ENCODE peak calls at places on chromosomes 5 and 9, in four cellular contexts. One of them, this sample, is unnamed.

GRCh38 chr5:168282120-168282519 is 9.3 kb upstream of the WWC1 start:
- DNase-seq in GM12878: no peak
- DNase-seq in K562: no peak
- DNase-seq in HL-60: peak
- DNase-seq in this sample: no peak

GRCh38 chr9:96487949-96488348 is 38.0 kb downstream of the HABP4 start:
- DNase-seq in GM12878: no peak
- DNase-seq in K562: peak
- DNase-seq in HL-60: no peak
- DNase-seq in this sample: no peak

GRCh38 chr5:18487928-18488480 is 853.7 kb downstream of the TAF11L14 start:
- DNase-seq in GM12878: no peak
- DNase-seq in K562: no peak
- DNase-seq in HL-60: no peak
- DNase-seq in this sample: no peak

GRCh38 chr5:173764321-173765029 is 123.7 kb upstream of the CPEB4 start:
- DNase-seq in GM12878: no peak
- DNase-seq in K562: peak
- DNase-seq in HL-60: no peak
- DNase-seq in this sample: no peak

GRCh38 chr9:4662108-4662988 is at the start of gene PLPP6:
- DNase-seq in GM12878: peak
- DNase-seq in K562: peak
- DNase-seq in HL-60: peak
- DNase-seq in this sample: peak

GRCh38 chr5:93583799-93584530 is 943 bp downstream of the NR2F1 start:
- DNase-seq in GM12878: no peak
- DNase-seq in K562: peak
- DNase-seq in HL-60: no peak
- DNase-seq in this sample: no peak

GRCh38 chr5:124330595-124330994 is 415.8 kb downstream of the ZNF608 start:
- DNase-seq in GM12878: no peak
- DNase-seq in K562: no peak
- DNase-seq in HL-60: no peak
- DNase-seq in this sample: no peak

GRCh38 chr9:71746023-71746752 is 22.1 kb downstream of the CEMIP2 start:
- DNase-seq in GM12878: no peak
- DNase-seq in K562: no peak
- DNase-seq in HL-60: no peak
- DNase-seq in this sample: no peak

GRCh38 chr9:15873573-15874177 is 320.8 kb downstream of the CCDC171 start:
- DNase-seq in GM12878: no peak
- DNase-seq in K562: peak
- DNase-seq in HL-60: no peak
- DNase-seq in this sample: no peak

GRCh38 chr9:17315341-17315740 is 180.5 kb downstream of the CNTLN start:
- DNase-seq in GM12878: no peak
- DNase-seq in K562: no peak
- DNase-seq in HL-60: no peak
- DNase-seq in this sample: no peak

GRCh38 chr5:169656125-169656990 is 19.3 kb downstream of the DOCK2 start:
- DNase-seq in GM12878: peak
- DNase-seq in K562: no peak
- DNase-seq in HL-60: no peak
- DNase-seq in this sample: peak

GRCh38 chr5:270340-270739 is 1.1 kb upstream of the PDCD6 start:
- DNase-seq in GM12878: no peak
- DNase-seq in K562: no peak
- DNase-seq in HL-60: no peak
- DNase-seq in this sample: no peak

GRCh38 chr5:157164521-157164920 is 1.5 kb downstream of the GARIN3 start:
- DNase-seq in GM12878: no peak
- DNase-seq in K562: no peak
- DNase-seq in HL-60: no peak
- DNase-seq in this sample: no peak

GRCh38 chr9:2015581-2016410 is 649 bp downstream of the SMARCA2 start:
- DNase-seq in GM12878: no peak
- DNase-seq in K562: peak
- DNase-seq in HL-60: peak
- DNase-seq in this sample: peak

GRCh38 chr9:126206099-126206498 is 120.5 kb upstream of the MVB12B start:
- DNase-seq in GM12878: no peak
- DNase-seq in K562: no peak
- DNase-seq in HL-60: no peak
- DNase-seq in this sample: no peak

GRCh38 chr5:43661102-43661501 is 58.1 kb downstream of the NNT start:
- DNase-seq in GM12878: no peak
- DNase-seq in K562: peak
- DNase-seq in HL-60: no peak
- DNase-seq in this sample: no peak

GRCh38 chr5:137741-138140 is 45.8 kb downstream of the PLEKHG4B start:
- DNase-seq in GM12878: no peak
- DNase-seq in K562: no peak
- DNase-seq in HL-60: no peak
- DNase-seq in this sample: no peak

GRCh38 chr5:85441853-85442252 is 1057.2 kb upstream of the EDIL3 start:
- DNase-seq in GM12878: no peak
- DNase-seq in K562: no peak
- DNase-seq in HL-60: no peak
- DNase-seq in this sample: no peak

GRCh38 chr5:6106756-6107155 is 271.6 kb downstream of the MED10 start:
- DNase-seq in GM12878: no peak
- DNase-seq in K562: no peak
- DNase-seq in HL-60: no peak
- DNase-seq in this sample: no peak

GRCh38 chr5:132736853-132737833 is at the start of gene KIF3A:
- DNase-seq in GM12878: peak
- DNase-seq in K562: peak
- DNase-seq in HL-60: peak
- DNase-seq in this sample: peak

GRCh38 chr5:145800181-145800580 is 35.0 kb downstream of the PRELID2 start:
- DNase-seq in GM12878: no peak
- DNase-seq in K562: no peak
- DNase-seq in HL-60: no peak
- DNase-seq in this sample: no peak

GRCh38 chr5:178074266-178074952 is 38.9 kb upstream of the N4BP3 start:
- DNase-seq in GM12878: no peak
- DNase-seq in K562: peak
- DNase-seq in HL-60: no peak
- DNase-seq in this sample: no peak

GRCh38 chr5:159978358-159978757 is 30.6 kb upstream of the TTC1 start:
- DNase-seq in GM12878: no peak
- DNase-seq in K562: no peak
- DNase-seq in HL-60: no peak
- DNase-seq in this sample: no peak

GRCh38 chr5:180673371-180674252 is 24.2 kb upstream of the FLT4 start:
- DNase-seq in GM12878: no peak
- DNase-seq in K562: peak
- DNase-seq in HL-60: no peak
- DNase-seq in this sample: no peak

GRCh38 chr5:142206801-142207200 is 98.2 kb downstream of the NDFIP1 start:
- DNase-seq in GM12878: no peak
- DNase-seq in K562: no peak
- DNase-seq in HL-60: no peak
- DNase-seq in this sample: no peak

GRCh38 chr5:33641722-33642505 is 201.1 kb downstream of the TARS1 start:
- DNase-seq in GM12878: peak
- DNase-seq in K562: no peak
- DNase-seq in HL-60: no peak
- DNase-seq in this sample: no peak

GRCh38 chr9:136098210-136098609 is 3.1 kb upstream of the NACC2 start:
- DNase-seq in GM12878: no peak
- DNase-seq in K562: no peak
- DNase-seq in HL-60: no peak
- DNase-seq in this sample: no peak

GRCh38 chr5:179731791-179732411 is 721 bp upstream of the MAML1 start:
- DNase-seq in GM12878: peak
- DNase-seq in K562: peak
- DNase-seq in HL-60: peak
- DNase-seq in this sample: no peak

GRCh38 chr5:180390441-180391190 is 37.5 kb upstream of the GFPT2 start:
- DNase-seq in GM12878: no peak
- DNase-seq in K562: peak
- DNase-seq in HL-60: no peak
- DNase-seq in this sample: no peak

GRCh38 chr5:171681667-171682066 is 104.0 kb upstream of the SMIM23 start:
- DNase-seq in GM12878: no peak
- DNase-seq in K562: no peak
- DNase-seq in HL-60: no peak
- DNase-seq in this sample: no peak

GRCh38 chr5:79346420-79346824 is 110.5 kb downstream of the JMY start:
- DNase-seq in GM12878: no peak
- DNase-seq in K562: peak
- DNase-seq in HL-60: no peak
- DNase-seq in this sample: no peak

GRCh38 chr9:1100945-1101344 is 50.8 kb downstream of the DMRT2 start:
- DNase-seq in GM12878: no peak
- DNase-seq in K562: peak
- DNase-seq in HL-60: no peak
- DNase-seq in this sample: no peak

GRCh38 chr5:14449052-14449661 is 132.4 kb upstream of the OTULINL start:
- DNase-seq in GM12878: no peak
- DNase-seq in K562: peak
- DNase-seq in HL-60: no peak
- DNase-seq in this sample: no peak

GRCh38 chr9:130333041-130334040 is 67.8 kb downstream of the HMCN2 start:
- DNase-seq in GM12878: no peak
- DNase-seq in K562: no peak
- DNase-seq in HL-60: no peak
- DNase-seq in this sample: no peak

GRCh38 chr9:110977259-110977709 is 61.0 kb downstream of the LPAR1 start:
- DNase-seq in GM12878: no peak
- DNase-seq in K562: no peak
- DNase-seq in HL-60: no peak
- DNase-seq in this sample: no peak

GRCh38 chr5:89399553-89399952 is 516.6 kb upstream of the MEF2C start:
- DNase-seq in GM12878: no peak
- DNase-seq in K562: no peak
- DNase-seq in HL-60: no peak
- DNase-seq in this sample: no peak

GRCh38 chr5:123806644-123807043 is 294.7 kb downstream of the CSNK1G3 start:
- DNase-seq in GM12878: no peak
- DNase-seq in K562: no peak
- DNase-seq in HL-60: no peak
- DNase-seq in this sample: no peak

GRCh38 chr9:113269355-113269754 is 6.0 kb downstream of the CDC26 start:
- DNase-seq in GM12878: no peak
- DNase-seq in K562: no peak
- DNase-seq in HL-60: no peak
- DNase-seq in this sample: no peak

GRCh38 chr9:113278840-113279239 is 3.4 kb downstream of the PRPF4 start:
- DNase-seq in GM12878: no peak
- DNase-seq in K562: no peak
- DNase-seq in HL-60: no peak
- DNase-seq in this sample: no peak

GRCh38 chr9:113275147-113276131 is at the start of the genes CDC26 and PRPF4:
- DNase-seq in GM12878: peak
- DNase-seq in K562: peak
- DNase-seq in HL-60: peak
- DNase-seq in this sample: peak

GRCh38 chr9:113269871-113270270 is 5.5 kb downstream of the CDC26 start:
- DNase-seq in GM12878: no peak
- DNase-seq in K562: no peak
- DNase-seq in HL-60: no peak
- DNase-seq in this sample: no peak

GRCh38 chr9:113274474-113275146 is 762 bp downstream of the CDC26 start:
- DNase-seq in GM12878: peak
- DNase-seq in K562: peak
- DNase-seq in HL-60: no peak
- DNase-seq in this sample: no peak
- TF ChIP-seq SPI1 in GM12878: no peak
- TF ChIP-seq SPI1 in K562: no peak
- TF ChIP-seq SPI1 in HL-60: no peak
- TF ChIP-seq SPI1 in this sample: no peak

GRCh38 chr9:13688990-13689600 is 409.6 kb upstream of the MPDZ start:
- DNase-seq in GM12878: no peak
- DNase-seq in K562: no peak
- DNase-seq in HL-60: no peak
- DNase-seq in this sample: no peak
- TF ChIP-seq SPI1 in GM12878: no peak
- TF ChIP-seq SPI1 in K562: no peak
- TF ChIP-seq SPI1 in HL-60: no peak
- TF ChIP-seq SPI1 in this sample: no peak

GRCh38 chr5:95235439-95235982 is 49.4 kb downstream of the MCTP1 start:
- DNase-seq in GM12878: no peak
- DNase-seq in K562: no peak
- DNase-seq in HL-60: no peak
- DNase-seq in this sample: no peak

GRCh38 chr5:95241635-95242034 is 43.3 kb downstream of the MCTP1 start:
- DNase-seq in GM12878: peak
- DNase-seq in K562: no peak
- DNase-seq in HL-60: no peak
- DNase-seq in this sample: peak

GRCh38 chr5:95238560-95239325 is 46.2 kb downstream of the MCTP1 start:
- DNase-seq in GM12878: no peak
- DNase-seq in K562: peak
- DNase-seq in HL-60: no peak
- DNase-seq in this sample: no peak

GRCh38 chr5:95241155-95241554 is 43.7 kb downstream of the MCTP1 start:
- DNase-seq in GM12878: no peak
- DNase-seq in K562: no peak
- DNase-seq in HL-60: no peak
- DNase-seq in this sample: no peak

GRCh38 chr5:95237324-95237723 is 47.6 kb downstream of the MCTP1 start:
- DNase-seq in GM12878: no peak
- DNase-seq in K562: no peak
- DNase-seq in HL-60: no peak
- DNase-seq in this sample: no peak
- TF ChIP-seq SPI1 in GM12878: no peak
- TF ChIP-seq SPI1 in K562: no peak
- TF ChIP-seq SPI1 in HL-60: no peak
- TF ChIP-seq SPI1 in this sample: no peak

DNA sequence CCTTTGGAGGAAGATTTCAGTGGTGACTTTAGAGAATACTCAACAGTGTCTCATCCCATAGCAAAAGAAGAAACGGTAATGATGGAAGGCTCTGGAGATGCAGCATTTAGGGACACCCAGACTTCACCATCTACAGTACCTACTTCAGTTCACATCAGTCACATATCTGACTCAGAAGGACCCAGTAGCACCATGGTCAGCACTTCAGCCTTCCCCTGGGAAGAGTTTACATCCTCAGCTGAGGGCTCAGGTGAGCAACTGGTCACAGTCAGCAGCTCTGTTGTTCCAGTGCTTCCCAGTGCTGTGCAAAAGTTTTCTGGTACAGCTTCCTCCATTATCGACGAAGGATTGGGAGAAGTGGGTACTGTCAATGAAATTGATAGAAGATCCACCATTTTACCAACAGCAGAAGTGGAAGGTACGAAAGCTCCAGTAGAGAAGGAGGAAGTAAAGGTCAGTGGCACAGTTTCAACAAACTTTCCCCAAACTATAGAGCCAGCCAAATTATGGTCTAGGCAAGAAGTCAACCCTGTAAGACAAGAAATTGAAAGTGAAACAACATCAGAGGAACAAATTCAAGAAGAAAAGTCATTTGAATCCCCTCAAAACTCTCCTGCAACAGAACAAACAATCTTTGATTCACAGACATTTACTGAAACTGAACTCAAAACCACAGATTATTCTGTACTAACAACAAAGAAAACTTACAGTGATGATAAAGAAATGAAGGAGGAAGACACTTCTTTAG is 67.4 kb downstream of the VCAN start:
- DNase-seq in GM12878: peak
- DNase-seq in K562: no peak
- DNase-seq in HL-60: no peak
- DNase-seq in this sample: no peak
- TF ChIP-seq SPI1 in GM12878: no peak
- TF ChIP-seq SPI1 in K562: no peak
- TF ChIP-seq SPI1 in HL-60: no peak
- TF ChIP-seq SPI1 in this sample: no peak